ENCODE peak calls at places on chromosomes 1 and 21, in five cellular contexts. E, F, S, A and Q are unnamed samples.

GRCh38 chr1:51523931-51524330 is 4.9 kb upstream of the EPS15 start:
- DNase-seq in E (no peak), F (no peak), S (no peak), A (no peak), Q (no peak)

GRCh38 chr1:32489774-32490454 is 25.0 kb downstream of the ZBTB8B start:
- DNase-seq in E (no peak), F (no peak), S (no peak), A (no peak), Q (no peak)

GRCh38 chr1:75174031-75174760 is 40.0 kb downstream of the LHX8 start:
- DNase-seq in E (no peak), F (no peak), S (no peak), A (no peak), Q (no peak)

GRCh38 chr1:233664804-233665574 is 51.1 kb downstream of the KCNK1 start:
- DNase-seq in E (no peak), F (no peak), S (no peak), A (no peak), Q (no peak)

GRCh38 chr1:246221390-246222240 is 285.5 kb downstream of the SMYD3 start:
- DNase-seq in E (no peak), F (no peak), S (no peak), A (no peak), Q (no peak)

GRCh38 chr1:67307251-67308060 is at the start of gene IL12RB2:
- DNase-seq in E (peak; percentile 81), F (no peak), S (no peak), A (no peak), Q (no peak)

GRCh38 chr1:41704189-41704588 is 214.5 kb downstream of the HIVEP3 start:
- DNase-seq in E (peak; percentile 20), F (no peak), S (no peak), A (no peak), Q (no peak)

GRCh38 chr1:246193537-246193936 is 313.5 kb downstream of the SMYD3 start:
- DNase-seq in E (no peak), F (no peak), S (no peak), A (no peak), Q (no peak)

GRCh38 chr1:153180556-153180955 is 22.7 kb upstream of the LELP1 start:
- DNase-seq in E (no peak), F (no peak), S (no peak), A (no peak), Q (no peak)

GRCh38 chr1:30816211-30817082 is 58.9 kb upstream of the LAPTM5 start:
- DNase-seq in E (peak; percentile 97), F (peak; percentile 71), S (peak; percentile 55), A (peak; percentile 83), Q (peak; percentile 94)

GRCh38 chr1:107920999-107921398 is 44.0 kb downstream of the VAV3 start:
- DNase-seq in E (no peak), F (no peak), S (no peak), A (no peak), Q (no peak)

GRCh38 chr1:33349081-33349759 is 28.3 kb upstream of the A3GALT2 start:
- DNase-seq in E (no peak), F (no peak), S (no peak), A (no peak), Q (no peak)

GRCh38 chr1:201656670-201657032 is 117.7 kb downstream of the NAV1 start:
- DNase-seq in E (no peak), F (no peak), S (no peak), A (no peak), Q (no peak)

GRCh38 chr1:205770618-205771017 is 4.7 kb downstream of the RAB29 start:
- DNase-seq in E (no peak), F (no peak), S (no peak), A (no peak), Q (no peak)

GRCh38 chr1:169784102-169784501 is 10.6 kb downstream of the METTL18 start:
- DNase-seq in E (no peak), F (no peak), S (no peak), A (no peak), Q (no peak)

DNA sequence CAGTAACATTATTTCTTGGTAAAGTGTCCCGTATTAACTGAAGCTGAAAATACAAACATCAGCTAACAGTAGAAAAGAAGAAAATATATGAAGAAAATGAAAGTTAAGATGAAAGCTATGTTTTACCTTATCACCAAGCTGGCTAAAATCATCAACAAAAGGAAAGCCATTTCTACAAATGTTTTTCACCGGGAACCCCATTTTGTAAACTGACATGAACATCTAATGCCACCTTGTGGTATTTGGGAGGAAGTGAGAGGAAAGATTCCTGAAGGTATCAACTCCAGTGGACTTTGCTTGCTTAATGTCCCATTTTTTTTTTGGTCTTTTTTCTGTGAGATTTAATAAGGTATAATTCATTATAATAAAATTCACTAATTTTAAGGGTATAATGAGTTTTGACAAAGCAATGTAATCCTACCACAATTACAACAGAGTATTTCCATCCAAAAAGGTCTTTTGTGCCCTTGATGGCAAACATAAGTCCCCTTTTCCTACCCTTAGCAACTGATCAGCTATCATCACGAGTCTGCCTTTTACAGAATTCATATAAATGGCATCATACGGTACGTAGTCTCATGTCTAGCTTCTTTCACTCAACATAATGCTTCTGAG is 7.7 kb downstream of the SDHB start:
- DNase-seq in E (peak; percentile 68), F (peak; percentile 31), S (no peak), A (no peak), Q (no peak)
- TF ChIP-seq CTCF in E (peak; percentile 88), F (peak; percentile 64), S (peak; percentile 51), A (peak; percentile 91), Q (peak; percentile 68)

GRCh38 chr1:203799157-203799556 is 3.7 kb downstream of the ZBED6 start:
- DNase-seq in E (no peak), F (no peak), S (no peak), A (no peak), Q (no peak)
- H3K4me3 ChIP-seq in E (no peak overlapping the region), F (no peak overlapping the region), S (no peak overlapping the region), A (no peak overlapping the region), Q (no peak overlapping the region)

GRCh38 chr21:41612674-41613250 is 104.8 kb upstream of the TMPRSS2 start:
- DNase-seq in E (peak; percentile 84), F (peak; percentile 42), S (peak; percentile 97), A (peak; percentile 42), Q (no peak)
- TF ChIP-seq CTCF in E (peak; percentile 82), F (peak; percentile 83), S (peak; percentile 76), A (peak; percentile 86), Q (peak; percentile 83)

GRCh38 chr21:40169971-40170370 is 302.7 kb downstream of the PCP4 start:
- DNase-seq in E (no peak), F (no peak), S (no peak), A (no peak), Q (no peak)
- H3K4me3 ChIP-seq in E (no peak overlapping the region), F (no peak overlapping the region), S (no peak overlapping the region), A (no peak overlapping the region), Q (no peak overlapping the region)

GRCh38 chr1:7302873-7303272 is 468.2 kb upstream of the VAMP3 start:
- DNase-seq in E (no peak), F (no peak), S (no peak), A (no peak), Q (no peak)
- TF ChIP-seq CTCF in E (no peak), F (peak; percentile 42), S (no peak), A (no peak), Q (peak; percentile 11)

GRCh38 chr1:204376919-204377799 is 17.4 kb upstream of the PLEKHA6 start:
- DNase-seq in E (no peak), F (no peak), S (no peak), A (no peak), Q (no peak)
- H3K4me3 ChIP-seq in E (peak overlapping the region; percentile 44), F (no peak overlapping the region), S (peak overlapping the region; percentile 50), A (peak overlapping the region; percentile 52), Q (peak overlapping the region; percentile 48)

DNA sequence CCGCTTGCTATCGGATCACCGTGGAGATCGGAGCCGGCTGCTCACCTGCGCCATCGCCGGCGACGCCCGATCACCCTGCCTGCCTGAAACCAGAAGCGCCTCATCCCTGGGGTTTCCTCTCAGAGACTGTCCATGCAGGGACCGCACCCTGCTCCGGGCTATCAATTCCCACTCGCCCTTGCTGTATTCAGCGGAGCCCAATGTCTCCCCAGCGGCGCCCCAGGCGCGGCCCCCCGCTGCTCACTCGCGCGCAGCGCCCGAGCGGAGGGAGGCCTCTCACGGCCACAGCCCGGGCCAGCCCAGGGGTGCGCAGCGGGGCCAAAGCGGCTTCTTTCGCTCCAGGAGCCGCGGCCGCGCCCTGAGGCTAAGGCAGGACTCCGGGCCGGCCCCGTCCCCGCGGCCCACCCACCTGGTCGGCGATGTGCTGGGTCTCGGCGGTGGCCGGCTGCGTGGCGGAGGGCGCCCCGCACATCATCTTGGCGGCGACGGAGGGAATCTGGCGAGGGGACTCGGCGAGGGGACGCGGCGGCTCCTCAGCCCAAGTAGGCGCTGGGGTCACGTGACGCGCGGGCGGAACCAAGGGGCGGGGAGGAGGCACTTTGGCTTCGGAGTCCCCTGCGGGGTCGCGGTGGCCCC is at the start of gene CSTB:
- DNase-seq in E (peak; percentile 90), F (no peak), S (no peak), A (peak; percentile 87), Q (no peak)
- TF ChIP-seq CTCF in E (peak; percentile 7), F (peak; percentile 5), S (no peak), A (no peak), Q (no peak)

GRCh38 chr1:16215882-16216753 is 3.7 kb upstream of the ARHGEF19 start:
- DNase-seq in E (peak; percentile 100), F (peak; percentile 78), S (no peak), A (no peak), Q (no peak)

GRCh38 chr1:16220101-16220500 is 7.6 kb upstream of the ARHGEF19 start:
- DNase-seq in E (no peak), F (no peak), S (no peak), A (no peak), Q (no peak)

GRCh38 chr1:16218014-16218673 is 5.7 kb upstream of the ARHGEF19 start:
- DNase-seq in E (no peak), F (no peak), S (no peak), A (no peak), Q (no peak)

GRCh38 chr1:16218674-16219071 is 6.2 kb upstream of the ARHGEF19 start:
- DNase-seq in E (no peak), F (no peak), S (no peak), A (no peak), Q (no peak)

DNA sequence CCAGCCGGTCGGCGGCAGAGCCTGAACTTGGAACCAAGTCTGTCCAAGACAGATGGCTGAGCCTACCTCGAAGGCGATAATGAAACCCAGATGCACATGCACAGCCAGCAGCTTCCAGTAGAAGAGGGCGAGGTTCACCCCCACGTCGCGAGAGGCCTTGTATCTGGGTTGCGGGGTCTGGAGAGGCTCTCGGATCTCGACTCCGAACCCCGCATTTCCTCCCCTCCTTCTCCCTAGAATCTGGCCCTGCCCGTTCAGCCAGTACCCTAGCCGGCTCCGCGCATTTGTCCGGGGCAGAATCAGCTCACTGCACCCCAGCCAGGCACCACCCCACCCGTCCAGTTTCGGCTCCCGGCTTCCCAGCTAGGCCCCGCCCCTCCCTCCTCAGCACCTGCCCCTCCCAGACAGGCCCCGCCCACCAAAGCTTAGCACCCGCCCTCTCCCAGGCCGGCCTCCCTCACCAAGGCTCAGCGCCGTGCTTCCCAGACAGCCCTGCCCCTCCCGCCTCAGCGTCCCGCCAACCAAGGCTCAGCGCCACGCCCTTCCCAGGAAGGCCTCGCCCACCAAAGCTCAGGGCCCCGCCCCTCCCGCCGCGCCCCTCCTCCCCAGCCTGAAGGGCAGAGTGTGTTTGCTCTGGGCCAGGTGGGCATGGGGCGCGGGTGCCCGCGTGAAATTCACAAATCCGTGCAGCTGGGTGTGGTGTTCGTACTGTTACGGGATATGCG is 4.8 kb upstream of the ARHGEF19 start:
- DNase-seq in E (peak; percentile 99), F (peak; percentile 96), S (peak; percentile 34), A (peak; percentile 77), Q (peak; percentile 81)
- H3K4me3 ChIP-seq in E (peak overlapping the region; percentile 48), F (peak overlapping the region; percentile 61), S (peak overlapping the region; percentile 64), A (peak overlapping the region; percentile 25), Q (peak overlapping the region; percentile 33)